ENCODE peak calls at places on chromosomes 12 and 14, in seven cellular contexts. Y, C, U, N, J, O and V are unnamed samples. For H3K4me1, the result is how much of the 10 kb centered on the place peaks cover.

GRCh38 chr12:12007001-12007712 is 63.6 kb upstream of the BCL2L14 start:
- DNase-seq in Y (no peak), C (no peak), U (no peak), N (no peak), J (no peak), O (no peak), V (no peak)

GRCh38 chr14:53591816-53592215 is 364.8 kb downstream of the BMP4 start:
- DNase-seq in Y (no peak), C (no peak), U (no peak), N (no peak), J (no peak), O (no peak), V (no peak)

GRCh38 chr12:38776657-38777056 is 128.7 kb downstream of the CPNE8 start:
- DNase-seq in Y (no peak), C (no peak), U (no peak), N (no peak), J (no peak), O (no peak), V (no peak)

GRCh38 chr14:87628129-87628528 is 364.9 kb downstream of the GALC start:
- DNase-seq in Y (no peak), C (no peak), U (no peak), N (no peak), J (no peak), O (peak), V (peak)

GRCh38 chr12:4422985-4423384 is 22.6 kb downstream of the FGF6 start:
- DNase-seq in Y (no peak), C (no peak), U (no peak), N (no peak), J (no peak), O (no peak), V (no peak)

GRCh38 chr12:3164454-3165310 is 87.5 kb downstream of the TSPAN9 start:
- DNase-seq in Y (peak), C (no peak), U (no peak), N (no peak), J (no peak), O (no peak), V (no peak)

GRCh38 chr14:74978416-74978947 is 23.1 kb upstream of the PGF start:
- DNase-seq in Y (no peak), C (no peak), U (no peak), N (no peak), J (no peak), O (no peak), V (peak)

GRCh38 chr12:138898-139534 is 72.4 kb downstream of the IQSEC3 start:
- DNase-seq in Y (no peak), C (no peak), U (no peak), N (no peak), J (no peak), O (no peak), V (no peak)

GRCh38 chr12:25959069-25959961 is 833 bp downstream of the RASSF8 start:
- DNase-seq in Y (peak), C (no peak), U (peak), N (no peak), J (peak), O (peak), V (peak)

GRCh38 chr14:49962616-49963015 is 69.7 kb downstream of the ARF6 start:
- DNase-seq in Y (no peak), C (no peak), U (peak), N (no peak), J (no peak), O (no peak), V (peak)

GRCh38 chr14:28774764-28775738 is 8.5 kb downstream of the FOXG1 start:
- DNase-seq in Y (no peak), C (no peak), U (no peak), N (no peak), J (no peak), O (no peak), V (no peak)

GRCh38 chr12:75550401-75550851 is 39.0 kb upstream of the KRR1 start:
- DNase-seq in Y (no peak), C (no peak), U (no peak), N (no peak), J (no peak), O (no peak), V (no peak)

GRCh38 chr14:75147423-75148071 is 20.7 kb upstream of the NEK9 start:
- DNase-seq in Y (peak), C (peak), U (no peak), N (no peak), J (peak), O (peak), V (peak)

GRCh38 chr12:19491863-19492262 is 52.6 kb downstream of the AEBP2 start:
- DNase-seq in Y (no peak), C (no peak), U (no peak), N (no peak), J (no peak), O (no peak), V (no peak)

GRCh38 chr12:54352891-54353874 is 11.1 kb downstream of the GPR84 start:
- DNase-seq in Y (no peak), C (no peak), U (no peak), N (no peak), J (no peak), O (no peak), V (no peak)

GRCh38 chr14:101186544-101186943 is 283.0 kb upstream of the RTL1 start:
- DNase-seq in Y (no peak), C (no peak), U (no peak), N (no peak), J (peak), O (no peak), V (no peak)

GRCh38 chr12:7096006-7096903 is 4.0 kb upstream of the C1R start:
- DNase-seq in Y (no peak), C (no peak), U (no peak), N (no peak), J (no peak), O (no peak), V (peak)

GRCh38 chr12:85280138-85280983 is at the start of gene ALX1:
- DNase-seq in Y (peak), C (no peak), U (peak), N (no peak), J (no peak), O (peak), V (peak)

GRCh38 chr12:104358353-104359003 is 54.9 kb downstream of the EID3 start:
- DNase-seq in Y (peak), C (peak), U (peak), N (peak), J (no peak), O (peak), V (peak)

GRCh38 chr14:64706552-64707193 is 2.4 kb downstream of the PLEKHG3 start:
- DNase-seq in Y (peak), C (no peak), U (peak), N (no peak), J (no peak), O (no peak), V (no peak)

GRCh38 chr14:60151715-60152114 is 13.5 kb downstream of the DHRS7 start:
- DNase-seq in Y (no peak), C (peak), U (peak), N (peak), J (peak), O (peak), V (peak)

GRCh38 chr12:130497991-130498390 is 160.3 kb downstream of the PIWIL1 start:
- DNase-seq in Y (no peak), C (no peak), U (no peak), N (no peak), J (no peak), O (no peak), V (no peak)

GRCh38 chr14:68977741-68978549 is 1.2 kb downstream of the ACTN1 start:
- DNase-seq in Y (peak), C (peak), U (peak), N (no peak), J (peak), O (peak), V (peak)
- H3K4me1 ChIP-seq in Y (under half), C (under half), U (under half), N (under half), J (under half), O (under half), V (under half)

GRCh38 chr14:98904677-98905076 is 367.3 kb downstream of the BCL11B start:
- DNase-seq in Y (no peak), C (no peak), U (no peak), N (no peak), J (no peak), O (no peak), V (no peak)
- H3K4me1 ChIP-seq in Y (under half), C (under half), U (under half), N (under half), J (under half), O (under half), V (under half)

GRCh38 chr14:22489957-22490950 is 98.8 kb downstream of the DAD1 start:
- DNase-seq in Y (no peak), C (no peak), U (no peak), N (no peak), J (no peak), O (no peak), V (no peak)
- H3K4me1 ChIP-seq in Y (under half), C (under half), U (under half), N (under half), J (under half), O (under half), V (under half)

GRCh38 chr14:93045965-93046695 is 69.6 kb downstream of the ITPK1 start:
- DNase-seq in Y (no peak), C (no peak), U (no peak), N (no peak), J (no peak), O (no peak), V (peak)
- H3K4me1 ChIP-seq in Y (half or more), C (half or more), U (half or more), N (under half), J (under half), O (under half), V (under half)

GRCh38 chr12:110677206-110677911 is 11.6 kb downstream of the HVCN1 start:
- DNase-seq in Y (no peak), C (no peak), U (no peak), N (no peak), J (no peak), O (no peak), V (no peak)

GRCh38 chr12:110680032-110680431 is 8.9 kb downstream of the HVCN1 start:
- DNase-seq in Y (no peak), C (no peak), U (no peak), N (no peak), J (no peak), O (no peak), V (no peak)

GRCh38 chr12:110679201-110679600 is 9.7 kb downstream of the HVCN1 start:
- DNase-seq in Y (no peak), C (no peak), U (no peak), N (no peak), J (no peak), O (no peak), V (no peak)

GRCh38 chr12:110676171-110676570 is 12.7 kb downstream of the HVCN1 start:
- DNase-seq in Y (no peak), C (no peak), U (no peak), N (no peak), J (no peak), O (no peak), V (no peak)

GRCh38 chr12:110677982-110678381 is 10.9 kb downstream of the HVCN1 start:
- DNase-seq in Y (no peak), C (no peak), U (no peak), N (no peak), J (no peak), O (no peak), V (no peak)
- H3K4me1 ChIP-seq in Y (under half), C (under half), U (under half), N (under half), J (under half), O (under half), V (under half)

DNA sequence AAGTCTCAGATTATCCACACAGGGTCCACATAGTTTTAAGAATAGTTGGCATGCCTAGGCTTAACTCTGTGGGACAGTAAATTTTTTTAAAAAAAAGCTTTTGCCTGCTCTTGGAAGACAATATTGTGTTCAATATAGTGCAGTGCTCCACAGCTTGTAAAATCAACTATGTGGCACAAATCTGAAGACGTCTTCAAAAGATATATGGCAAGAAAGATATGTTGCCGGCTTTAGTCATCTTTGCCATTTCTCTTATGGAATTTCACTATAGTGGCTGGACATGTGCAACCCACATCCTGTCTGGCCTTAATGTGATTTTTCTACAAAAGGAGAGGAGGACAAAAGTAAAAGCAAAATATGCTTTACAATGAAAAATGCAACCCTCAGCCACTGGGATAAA is 90.5 kb downstream of the MGST1 start:
- DNase-seq in Y (no peak), C (no peak), U (no peak), N (no peak), J (no peak), O (no peak), V (no peak)
- H3K4me1 ChIP-seq in Y (under half), C (under half), U (under half), N (under half), J (under half), O (under half), V (under half)

DNA sequence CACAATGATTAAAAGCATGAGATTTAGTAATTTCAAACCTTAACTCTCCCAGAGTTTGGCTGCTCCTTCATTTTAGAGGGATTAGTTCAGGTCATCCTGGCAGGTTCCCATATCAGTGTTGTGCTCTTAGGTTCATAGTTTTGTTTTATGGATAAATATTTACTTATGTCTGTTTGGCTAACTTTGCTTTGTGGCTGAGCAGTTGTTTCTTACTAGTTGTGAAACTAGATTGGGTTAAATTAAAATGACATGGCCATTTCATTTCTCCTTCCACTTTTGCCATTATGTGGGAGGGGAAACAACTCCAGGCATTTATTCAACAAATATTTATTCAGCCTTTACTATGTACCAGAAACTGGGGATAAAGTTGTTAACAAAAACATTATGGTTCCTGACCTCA is 158.8 kb downstream of the TMTC3 start:
- DNase-seq in Y (peak), C (no peak), U (no peak), N (no peak), J (no peak), O (no peak), V (no peak)
- H3K4me1 ChIP-seq in Y (under half), C (under half), U (under half), N (under half), J (under half), O (under half), V (under half)

GRCh38 chr12:88812610-88813009 is 232.3 kb upstream of the KITLG start:
- DNase-seq in Y (no peak), C (no peak), U (no peak), N (no peak), J (no peak), O (no peak), V (no peak)
- H3K4me1 ChIP-seq in Y (under half), C (under half), U (under half), N (under half), J (under half), O (under half), V (under half)

DNA sequence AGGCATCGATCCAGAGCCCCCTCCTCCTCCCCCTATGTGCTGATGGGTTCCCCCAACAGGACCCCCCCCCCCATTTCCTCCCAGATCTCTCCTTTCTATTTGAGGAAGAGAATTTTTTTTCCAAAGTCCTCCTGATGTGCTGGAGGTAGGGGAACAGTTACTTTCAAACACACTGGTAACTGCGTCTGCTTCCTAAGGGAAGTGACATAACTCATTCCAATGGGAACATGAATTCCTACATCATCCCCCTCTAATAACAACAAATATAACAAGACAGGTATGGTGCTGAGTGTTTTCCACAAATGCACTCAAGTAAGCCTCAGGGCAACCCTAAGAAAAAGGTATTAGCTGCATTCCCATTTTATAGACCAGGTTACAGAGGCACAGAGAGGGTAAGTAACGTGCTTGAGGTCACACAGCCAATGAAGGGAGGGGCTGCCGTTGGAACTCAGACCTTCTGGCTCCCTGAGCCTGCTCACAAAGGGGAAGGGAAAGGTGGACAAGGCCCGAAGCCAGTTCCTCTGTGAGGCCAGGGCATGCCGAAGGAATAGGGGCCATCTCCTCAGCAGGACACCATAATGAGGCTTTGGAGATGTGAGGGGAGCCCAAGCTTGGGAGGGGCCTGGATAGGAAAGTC is 121.1 kb upstream of the NCOR2 start:
- DNase-seq in Y (no peak), C (no peak), U (no peak), N (no peak), J (no peak), O (no peak), V (no peak)
- H3K4me1 ChIP-seq in Y (under half), C (under half), U (under half), N (under half), J (under half), O (under half), V (under half)

DNA sequence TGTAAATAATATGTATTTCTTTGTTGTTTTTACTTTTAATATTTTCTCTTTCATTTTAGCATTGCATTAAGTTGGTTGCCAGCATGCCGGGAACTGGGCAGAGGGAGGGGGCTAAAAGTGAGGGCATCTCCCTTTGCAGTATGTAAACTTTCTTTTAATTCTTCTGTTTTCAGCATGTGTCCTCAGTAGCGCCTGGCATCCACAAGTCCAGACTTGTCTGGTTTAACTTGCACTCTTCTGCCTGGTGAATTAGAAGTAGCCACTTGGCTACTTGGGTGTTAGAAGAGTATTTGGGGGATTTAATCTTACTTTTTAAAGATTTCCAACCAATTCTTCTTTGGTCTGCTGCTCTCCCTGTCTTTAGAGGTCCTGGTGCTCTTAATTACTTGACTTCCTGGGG is 117.2 kb upstream of the SCAF11 start:
- DNase-seq in Y (no peak), C (no peak), U (no peak), N (no peak), J (no peak), O (no peak), V (no peak)
- H3K4me1 ChIP-seq in Y (under half), C (under half), U (under half), N (under half), J (under half), O (under half), V (under half)